ENCODE peak calls at places on chromosomes 4 and X, in six cellular contexts. One of them, this sample, is unnamed.

GRCh38 chr4:37599092-37599800 is 86.9 kb downstream of the RELL1 start:
- DNase-seq in T follicular helper cell: no peak
- DNase-seq in BE2C: no peak
- DNase-seq in Ammon's horn: no peak
- DNase-seq in AG09309: no peak
- DNase-seq in SW 1271: no peak
- DNase-seq in this sample: no peak

GRCh38 chrX:106874075-106874474 is 29.1 kb downstream of the RIPPLY1 start:
- DNase-seq in AG09309: no peak
- DNase-seq in Ammon's horn: no peak
- DNase-seq in BE2C: no peak
- DNase-seq in T follicular helper cell: no peak
- DNase-seq in SW 1271: no peak
- DNase-seq in this sample: no peak

GRCh38 chr4:102554482-102554881 is 53.3 kb downstream of the NFKB1 start:
- DNase-seq in BE2C: no peak
- DNase-seq in AG09309: no peak
- DNase-seq in SW 1271: no peak
- DNase-seq in Ammon's horn: peak
- DNase-seq in T follicular helper cell: no peak
- DNase-seq in this sample: peak

GRCh38 chrX:56462389-56462788 is 101.0 kb upstream of the UBQLN2 start:
- DNase-seq in BE2C: no peak
- DNase-seq in T follicular helper cell: no peak
- DNase-seq in Ammon's horn: no peak
- DNase-seq in SW 1271: no peak
- DNase-seq in AG09309: no peak
- DNase-seq in this sample: no peak

GRCh38 chrX:10001496-10001895 is 34.3 kb downstream of the CLDN34 start:
- DNase-seq in AG09309: peak
- DNase-seq in T follicular helper cell: no peak
- DNase-seq in Ammon's horn: no peak
- DNase-seq in SW 1271: no peak
- DNase-seq in BE2C: no peak
- DNase-seq in this sample: no peak

GRCh38 chr4:125789018-125789417 is 474.3 kb downstream of the FAT4 start:
- DNase-seq in SW 1271: no peak
- DNase-seq in BE2C: no peak
- DNase-seq in T follicular helper cell: no peak
- DNase-seq in AG09309: no peak
- DNase-seq in Ammon's horn: no peak
- DNase-seq in this sample: no peak

GRCh38 chr4:134862116-134862515 is 660.5 kb upstream of the PABPC4L start:
- DNase-seq in AG09309: no peak
- DNase-seq in BE2C: no peak
- DNase-seq in Ammon's horn: no peak
- DNase-seq in T follicular helper cell: no peak
- DNase-seq in SW 1271: no peak
- DNase-seq in this sample: no peak

GRCh38 chr4:107701565-107701964 is 18.5 kb downstream of the PAPSS1 start:
- DNase-seq in SW 1271: no peak
- DNase-seq in BE2C: no peak
- DNase-seq in AG09309: no peak
- DNase-seq in Ammon's horn: no peak
- DNase-seq in T follicular helper cell: no peak
- DNase-seq in this sample: no peak

GRCh38 chr4:121192500-121192899 is 28.4 kb upstream of the TNIP3 start:
- DNase-seq in AG09309: no peak
- DNase-seq in Ammon's horn: peak
- DNase-seq in BE2C: no peak
- DNase-seq in SW 1271: no peak
- DNase-seq in T follicular helper cell: no peak
- DNase-seq in this sample: peak

GRCh38 chrX:71128166-71128833 is 9.9 kb downstream of the MED12 start:
- DNase-seq in Ammon's horn: no peak
- DNase-seq in T follicular helper cell: no peak
- DNase-seq in AG09309: no peak
- DNase-seq in SW 1271: no peak
- DNase-seq in BE2C: no peak
- DNase-seq in this sample: no peak

GRCh38 chrX:51336584-51336983 is 4.0 kb downstream of the NUDT10 start:
- DNase-seq in T follicular helper cell: no peak
- DNase-seq in Ammon's horn: peak
- DNase-seq in SW 1271: no peak
- DNase-seq in AG09309: peak
- DNase-seq in BE2C: peak
- DNase-seq in this sample: no peak